ENCODE peak calls at places on chromosomes 13 and 19, in four cellular contexts. T is SK-N-MC, Z is spleen, R is small intestine. F is an unnamed sample.

GRCh38 chr19:13022859-13023636 is 27.8 kb downstream of the NFIX start:
- DNase-seq in Z (no peak), T (peak), R (peak), F (peak)

GRCh38 chr13:29503041-29503837 is 92.2 kb downstream of the SLC7A1 start:
- DNase-seq in R (no peak), T (no peak), Z (peak), F (no peak)

GRCh38 chr19:33558846-33559245 is 37.3 kb upstream of the PEPD start:
- DNase-seq in Z (peak), R (no peak), T (no peak), F (no peak)

GRCh38 chr13:86109107-86109506 is 309.9 kb upstream of the SLITRK6 start:
- DNase-seq in Z (no peak), T (no peak), R (no peak), F (no peak)

GRCh38 chr13:25881946-25882574 is 169.8 kb downstream of the SHISA2 start:
- DNase-seq in T (peak), R (no peak), Z (no peak), F (no peak)

GRCh38 chr19:58117841-58118575 is 20.0 kb upstream of the ZSCAN18 start:
- DNase-seq in R (no peak), Z (no peak), T (no peak), F (no peak)

GRCh38 chr13:93535256-93535655 is 308.6 kb downstream of the GPC6 start:
- DNase-seq in Z (no peak), T (no peak), R (no peak), F (no peak)

GRCh38 chr13:29991343-29991742 is 140.9 kb upstream of the UBL3 start:
- DNase-seq in T (no peak), R (no peak), Z (no peak), F (no peak)

GRCh38 chr13:44193731-44194130 is 179.9 kb upstream of the SERP2 start:
- DNase-seq in T (no peak), R (no peak), Z (no peak), F (no peak)

GRCh38 chr19:16068696-16069259 is 7.5 kb upstream of the TPM4 start:
- DNase-seq in R (no peak), Z (no peak), T (no peak), F (no peak)

GRCh38 chr13:67353891-67354459 is 123.8 kb upstream of the PCDH9 start:
- DNase-seq in Z (no peak), T (no peak), R (no peak), F (no peak)

DNA sequence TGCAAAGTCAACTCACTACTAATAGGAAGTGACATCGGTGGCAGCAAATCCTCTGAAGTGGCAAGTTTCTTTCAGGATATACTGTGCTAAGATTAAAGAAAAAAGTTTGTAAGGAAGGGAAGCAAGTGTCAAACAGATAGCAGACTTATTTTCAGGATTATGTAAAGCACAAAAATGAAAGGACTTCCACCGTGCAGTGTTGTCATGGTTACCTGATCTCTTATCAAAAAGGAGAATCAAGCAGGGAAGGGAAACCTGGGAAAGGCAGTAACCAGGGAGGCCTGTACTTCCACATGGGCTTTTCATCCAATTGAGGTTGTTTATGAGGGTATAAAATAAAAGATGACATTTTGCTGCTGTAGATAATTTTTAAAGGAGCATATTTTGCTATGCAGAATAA is 117.2 kb upstream of the FNDC3A start:
- DNase-seq in Z (no peak), T (no peak), R (no peak), F (no peak)
- H3K27ac ChIP-seq in Z (no peak), T (no peak), R (no peak), F (no peak)

GRCh38 chr13:46143239-46143701 is 38.4 kb upstream of the CPB2 start:
- DNase-seq in Z (no peak), R (peak), T (no peak), F (no peak)
- H3K27ac ChIP-seq in Z (no peak), R (no peak), T (no peak), F (no peak)

GRCh38 chr13:39377699-39378098 is 225.3 kb downstream of the LHFPL6 start:
- DNase-seq in R (no peak), Z (no peak), T (no peak), F (no peak)

GRCh38 chr13:39376088-39376487 is 226.9 kb downstream of the LHFPL6 start:
- DNase-seq in R (no peak), Z (no peak), T (no peak), F (no peak)

GRCh38 chr13:39373108-39373507 is 229.9 kb downstream of the LHFPL6 start:
- DNase-seq in R (no peak), T (no peak), Z (no peak), F (no peak)

GRCh38 chr13:39378293-39378692 is 224.7 kb downstream of the LHFPL6 start:
- DNase-seq in Z (no peak), R (no peak), T (no peak), F (no peak)

DNA sequence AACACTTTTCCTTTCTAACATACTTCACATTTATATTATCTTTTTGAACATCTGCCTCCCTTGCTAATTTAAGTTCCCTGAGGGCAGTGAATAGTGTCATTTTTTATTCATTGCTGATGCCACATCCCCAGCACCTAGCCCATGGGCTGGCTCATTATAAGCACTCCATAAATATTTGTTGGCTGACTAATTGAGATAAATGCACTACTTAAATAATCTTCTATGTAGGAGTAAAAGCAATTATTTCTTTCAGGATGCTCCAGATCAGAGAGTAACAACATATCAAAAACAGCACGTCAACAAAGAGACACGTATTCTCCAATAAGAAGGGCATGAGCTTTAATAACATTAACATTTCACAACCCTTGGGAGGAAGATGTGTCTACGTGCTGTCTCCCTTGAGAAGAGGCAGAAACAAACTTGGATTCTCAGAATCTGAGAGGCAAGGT is 228.2 kb downstream of the LHFPL6 start:
- DNase-seq in R (no peak), Z (no peak), T (peak), F (no peak)
- H3K27ac ChIP-seq in R (no peak), Z (no peak), T (peak), F (no peak)

DNA sequence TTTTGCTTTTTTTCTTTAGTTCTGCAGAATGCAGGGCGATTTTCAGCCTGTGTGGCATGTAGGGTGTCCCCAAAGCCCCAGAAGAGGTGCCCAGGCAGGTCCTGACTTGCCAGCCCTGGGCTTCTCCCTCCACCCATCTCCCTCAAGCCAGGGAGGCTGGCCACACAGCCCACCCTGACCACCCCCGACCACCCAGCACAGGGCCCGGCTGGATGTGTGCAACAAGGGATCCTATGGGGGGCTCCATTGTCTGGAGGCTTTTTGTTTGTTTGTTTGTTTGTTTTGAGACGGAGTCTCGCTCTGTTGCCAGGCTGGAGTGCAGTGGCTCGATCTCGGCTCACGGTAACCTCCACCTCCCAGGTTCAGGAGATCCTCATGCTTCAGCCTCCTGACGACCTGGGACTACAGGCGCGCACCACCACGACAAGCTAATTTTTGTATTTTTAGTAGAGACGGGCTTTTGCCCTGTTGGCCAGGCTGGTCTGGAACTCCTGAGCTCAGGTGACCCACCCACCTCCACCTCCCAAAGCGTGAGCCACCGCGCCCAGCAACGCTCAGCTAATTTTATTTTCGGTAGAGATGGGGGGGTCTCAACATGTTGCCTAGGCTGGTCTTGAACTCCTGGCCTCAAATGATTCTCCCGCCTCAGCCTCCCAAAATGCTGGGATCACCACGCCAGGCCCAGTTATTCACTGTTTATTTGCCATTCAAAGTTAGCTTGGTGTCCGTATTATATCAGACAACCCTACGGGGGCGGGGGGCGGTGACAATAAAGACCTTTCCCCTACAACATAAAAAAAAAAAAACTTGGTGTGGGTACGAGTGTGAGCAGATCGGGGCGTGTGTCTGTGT is 7.8 kb upstream of the MKNK2 start:
- DNase-seq in T (no peak), R (no peak), Z (no peak), F (no peak)
- H3K27ac ChIP-seq in T (peak), R (peak), Z (peak), F (peak)

GRCh38 chr19:47151627-47152026 is 21.0 kb downstream of the SAE1 start:
- DNase-seq in T (no peak), Z (no peak), R (no peak), F (no peak)
- H3K27ac ChIP-seq in T (no peak), Z (no peak), R (no peak), F (no peak)

GRCh38 chr13:98508280-98509074 is 68.4 kb downstream of the STK24 start:
- DNase-seq in R (no peak), T (no peak), Z (no peak), F (no peak)

GRCh38 chr13:98509271-98510155 is 67.4 kb downstream of the STK24 start:
- DNase-seq in Z (no peak), T (no peak), R (peak), F (no peak)

GRCh38 chr13:98506343-98507059 is 70.4 kb downstream of the STK24 start:
- DNase-seq in R (no peak), Z (no peak), T (no peak), F (no peak)

GRCh38 chr13:98504371-98504963 is 72.4 kb downstream of the STK24 start:
- DNase-seq in Z (no peak), T (no peak), R (no peak), F (no peak)

DNA sequence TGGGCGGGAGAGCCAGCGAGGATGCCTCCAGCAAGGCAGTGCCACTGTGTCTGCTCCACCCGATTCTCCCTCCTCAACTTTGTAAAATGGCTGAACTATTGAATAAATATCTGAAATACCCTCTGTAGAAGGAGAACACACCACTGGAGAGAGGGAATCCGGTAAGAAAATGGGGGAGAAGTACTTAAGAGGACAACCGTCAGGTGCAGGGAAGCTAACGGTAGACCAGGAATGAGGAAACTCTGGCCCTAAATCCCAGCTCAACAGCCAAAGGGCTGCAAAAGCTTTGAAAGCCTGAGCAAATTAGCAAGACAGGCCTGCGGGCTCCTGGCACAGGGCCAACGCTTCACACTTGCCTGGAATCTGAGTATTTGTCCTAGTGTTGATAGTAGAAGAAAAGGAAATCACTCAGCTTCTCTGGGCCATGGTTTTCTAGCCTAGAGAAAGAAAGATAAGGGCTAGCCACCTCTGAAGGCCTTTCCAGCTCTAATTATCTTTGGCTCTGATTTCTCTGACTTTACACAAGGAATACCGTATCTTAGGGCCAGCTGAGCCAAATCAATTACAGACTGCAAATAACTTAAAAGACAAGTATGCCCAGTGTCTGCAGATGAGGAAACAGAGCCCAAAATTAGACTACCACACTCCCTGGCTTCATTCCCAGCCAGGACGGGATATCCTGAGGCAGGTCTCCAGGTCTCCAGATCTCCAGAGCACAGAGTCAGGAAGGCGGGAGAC is 69.7 kb downstream of the STK24 start:
- DNase-seq in Z (no peak), T (peak), R (peak), F (no peak)
- H3K27ac ChIP-seq in Z (peak), T (peak), R (peak), F (no peak)

GRCh38 chr13:36371185-36371584 is 25.0 kb upstream of the SPART start:
- DNase-seq in Z (no peak), T (no peak), R (no peak), F (no peak)
- H3K27ac ChIP-seq in Z (no peak), T (peak), R (no peak), F (peak)

DNA sequence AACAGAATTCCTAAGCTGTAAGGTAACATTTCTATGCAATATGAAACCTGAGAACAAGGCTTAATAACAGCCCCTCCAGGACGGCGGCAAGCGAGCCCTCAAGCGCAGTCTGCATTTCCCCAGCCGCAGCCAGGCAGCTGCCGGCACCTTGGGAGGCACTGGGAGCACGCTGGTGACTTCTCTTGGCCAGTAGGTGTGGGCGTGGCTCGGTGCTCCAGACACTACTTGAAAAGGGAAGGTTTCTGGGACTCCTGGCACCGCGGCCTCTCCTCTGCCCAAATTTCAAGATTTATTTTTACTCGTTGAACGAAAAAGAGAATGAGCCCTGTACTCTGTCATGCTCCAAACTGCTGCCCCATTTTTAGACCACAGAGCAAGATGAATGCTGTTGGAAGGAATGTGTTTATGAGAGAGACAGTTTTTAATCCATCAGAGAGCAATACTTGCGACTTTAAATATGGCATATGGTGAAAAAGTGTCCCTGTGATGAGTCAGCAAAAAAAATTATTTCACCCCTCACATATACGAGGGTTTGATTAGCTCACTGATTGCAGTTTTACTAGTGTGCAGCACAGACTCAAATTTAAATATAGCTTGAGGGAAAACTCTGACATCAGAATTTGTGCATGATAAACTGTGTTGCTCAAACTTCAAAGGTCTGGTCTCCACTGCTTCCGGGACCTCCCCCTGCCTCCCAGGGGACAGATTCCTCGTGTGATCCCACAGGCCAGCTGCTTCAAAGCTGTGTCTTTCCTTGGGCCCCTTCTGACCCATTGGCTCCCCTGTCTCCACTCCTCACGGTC is 81.3 kb downstream of the COL4A2 start:
- DNase-seq in R (no peak), Z (no peak), T (peak), F (no peak)
- H3K27ac ChIP-seq in R (no peak), Z (peak), T (peak), F (peak)

GRCh38 chr19:45469835-45470146 is 2.0 kb downstream of the FOSB start:
- DNase-seq in R (no peak), Z (no peak), T (no peak), F (no peak)

GRCh38 chr19:45468159-45468651 is 409 bp downstream of the FOSB start:
- DNase-seq in R (peak), T (no peak), Z (peak), F (no peak)

GRCh38 chr19:45469132-45469834 is 1.5 kb downstream of the FOSB start:
- DNase-seq in R (peak), Z (peak), T (peak), F (peak)

GRCh38 chr19:45467456-45468158 is at the start of gene FOSB:
- DNase-seq in R (peak), T (peak), Z (peak), F (peak)

DNA sequence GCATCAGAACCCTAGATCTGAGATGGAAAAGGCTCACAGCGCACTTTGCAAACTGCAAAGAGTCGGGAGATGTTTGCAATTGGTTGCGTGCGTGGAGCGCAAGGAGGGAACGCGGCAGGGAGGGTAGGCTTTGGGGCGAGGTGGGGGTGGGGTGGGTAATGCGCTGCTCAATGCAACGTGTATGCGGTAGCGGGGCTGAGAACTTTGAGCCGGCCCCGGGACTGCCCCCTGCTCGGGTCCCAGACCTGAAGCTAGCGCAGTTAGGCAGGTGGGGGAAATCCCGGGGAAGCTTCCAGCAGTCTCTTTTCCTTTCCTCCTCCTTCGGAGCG is 971 bp downstream of the FOSB start:
- DNase-seq in Z (no peak), R (no peak), T (no peak), F (peak)
- H3K27ac ChIP-seq in Z (peak), R (peak), T (peak), F (peak)

F was measured in caudate nucleus.